ENCODE peak calls at places on chromosomes 6 and 20, in eight cellular contexts. B is A549, A is GM12878, T is ovary, P is tibial nerve, S is HepG2, I is suprapubic skin, K is stomach. Y is an unnamed sample.

GRCh38 chr6:127457444-127458064 is 1.6 kb downstream of the KIAA0408 start:
- DNase-seq in S (no peak), A (no peak), K (no peak), B (no peak), I (no peak), T (no peak), P (no peak), Y (no peak)

GRCh38 chr6:11869656-11870340 is 91.2 kb upstream of the ADTRP start:
- DNase-seq in S (no peak), B (no peak), K (peak), T (peak), P (no peak), A (no peak), I (no peak), Y (no peak)

GRCh38 chr20:63413323-63413722 is 52.2 kb upstream of the CHRNA4 start:
- DNase-seq in S (no peak), I (no peak), T (no peak), B (no peak), P (no peak), K (no peak), A (no peak), Y (no peak)

GRCh38 chr6:53565886-53566285 is 21.0 kb upstream of the GCLC start:
- DNase-seq in S (no peak), K (no peak), P (no peak), B (no peak), A (no peak), T (no peak), I (no peak), Y (no peak)

GRCh38 chr6:73604461-73604860 is 49.3 kb downstream of the SLC17A5 start:
- DNase-seq in K (no peak), T (no peak), A (no peak), S (no peak), B (no peak), I (no peak), P (no peak), Y (no peak)

GRCh38 chr6:28266563-28266961 is 381 bp upstream of the ZSCAN26 start:
- DNase-seq in I (no peak), B (no peak), P (no peak), T (no peak), A (no peak), K (no peak), S (no peak), Y (no peak)

GRCh38 chr6:46734867-46735719 is at the start of gene PLA2G7:
- DNase-seq in S (no peak), K (no peak), B (peak), T (peak), P (no peak), A (no peak), I (no peak), Y (peak)

GRCh38 chr6:145110109-145110508 is 625.2 kb downstream of the EPM2A start:
- DNase-seq in A (no peak), B (no peak), S (no peak), K (no peak), P (no peak), I (no peak), T (no peak), Y (no peak)

GRCh38 chr20:33796263-33796906 is 14.8 kb upstream of the CHMP4B start:
- DNase-seq in S (no peak), P (no peak), I (no peak), A (no peak), K (peak), B (no peak), T (no peak), Y (peak)
- TF ChIP-seq EP300 in S (no peak), P (no peak), I (no peak), A (no peak), K (no peak), B (no peak), T (no peak), Y (no peak)

GRCh38 chr6:129032602-129033001 is 149.7 kb downstream of the LAMA2 start:
- DNase-seq in B (no peak), P (no peak), I (no peak), K (no peak), T (no peak), S (no peak), A (no peak), Y (no peak)

GRCh38 chr6:129029778-129030177 is 146.8 kb downstream of the LAMA2 start:
- DNase-seq in I (no peak), S (no peak), B (no peak), T (no peak), K (no peak), A (no peak), P (no peak), Y (no peak)

GRCh38 chr6:129033173-129033572 is 150.2 kb downstream of the LAMA2 start:
- DNase-seq in A (no peak), T (no peak), I (no peak), B (no peak), S (no peak), K (no peak), P (no peak), Y (no peak)

GRCh38 chr6:129031051-129031599 is 148.2 kb downstream of the LAMA2 start:
- DNase-seq in B (no peak), S (no peak), A (no peak), K (no peak), T (no peak), P (no peak), I (no peak), Y (no peak)

GRCh38 chr6:129030231-129030630 is 147.3 kb downstream of the LAMA2 start:
- DNase-seq in B (no peak), I (no peak), T (no peak), P (no peak), K (no peak), A (no peak), S (no peak), Y (no peak)
- TF ChIP-seq EP300 in B (no peak), I (no peak), T (no peak), P (no peak), K (no peak), A (no peak), S (no peak), Y (no peak)

GRCh38 chr6:158911746-158912158 is 88.2 kb downstream of the RSPH3 start:
- DNase-seq in P (no peak), K (peak), A (peak), T (no peak), B (no peak), I (no peak), S (no peak), Y (no peak)
- TF ChIP-seq EP300 in P (no peak), K (no peak), A (no peak), T (no peak), B (no peak), I (no peak), S (no peak), Y (no peak)

GRCh38 chr6:135438907-135439535 is 58.5 kb downstream of the AHI1 start:
- DNase-seq in S (peak), K (no peak), I (no peak), B (no peak), A (peak), T (no peak), P (no peak), Y (no peak)

GRCh38 chr6:135439549-135439948 is 58.0 kb downstream of the AHI1 start:
- DNase-seq in B (no peak), A (no peak), T (no peak), K (no peak), P (no peak), I (no peak), S (no peak), Y (no peak)

GRCh38 chr6:135440087-135440792 is 57.3 kb downstream of the AHI1 start:
- DNase-seq in I (no peak), S (no peak), A (no peak), P (no peak), K (no peak), T (no peak), B (no peak), Y (no peak)
- TF ChIP-seq EP300 in I (no peak), S (no peak), A (no peak), P (no peak), K (no peak), T (no peak), B (no peak), Y (no peak)

GRCh38 chr6:56507517-56507916 is 135.2 kb downstream of the DST start:
- DNase-seq in B (no peak), P (no peak), A (no peak), T (no peak), S (no peak), I (no peak), K (no peak), Y (no peak)
- TF ChIP-seq EP300 in B (no peak), P (no peak), A (no peak), T (no peak), S (no peak), I (no peak), K (no peak), Y (no peak)

Y was measured in transverse colon.